ENCODE peak calls at places on chromosomes 12 and 14, in four cellular contexts. G is A549, K is GM12878, V is HepG2. Y is an unnamed sample.

GRCh38 chr14:64095620-64096019 is 198.6 kb downstream of the ESR2 start:
- DNase-seq in K (no peak), G (no peak), V (no peak), Y (no peak)

GRCh38 chr14:53534841-53535240 is 381.7 kb upstream of the DDHD1 start:
- DNase-seq in V (no peak), K (no peak), G (no peak), Y (no peak)

GRCh38 chr14:45947785-45948184 is 694.8 kb upstream of the MIS18BP1 start:
- DNase-seq in K (no peak), V (no peak), G (no peak), Y (no peak)

GRCh38 chr12:89661706-89662330 is 46.8 kb downstream of the ATP2B1 start:
- DNase-seq in V (no peak), G (no peak), K (no peak), Y (no peak)

GRCh38 chr14:103008126-103008525 is 49.2 kb downstream of the CDC42BPB start:
- DNase-seq in G (no peak), K (no peak), V (no peak), Y (no peak)

GRCh38 chr12:7787574-7788315 is 1.5 kb upstream of the NANOG start:
- DNase-seq in V (peak; percentile 9), G (no peak), K (no peak), Y (no peak)

GRCh38 chr12:64707362-64707761 is 51.8 kb downstream of the GNS start:
- DNase-seq in G (no peak), V (no peak), K (no peak), Y (no peak)

GRCh38 chr12:83996671-83997070 is 915.9 kb downstream of the SLC6A15 start:
- DNase-seq in K (no peak), V (no peak), G (no peak), Y (no peak)

GRCh38 chr12:68510394-68510793 is 100.3 kb upstream of the RAP1B start:
- DNase-seq in V (no peak), G (no peak), K (no peak), Y (no peak)

GRCh38 chr14:53399057-53399456 is 245.9 kb upstream of the DDHD1 start:
- DNase-seq in K (no peak), V (no peak), G (peak; percentile 24), Y (peak; percentile 1)

GRCh38 chr12:90100619-90101018 is 392.0 kb upstream of the ATP2B1 start:
- DNase-seq in G (no peak), V (no peak), K (no peak), Y (no peak)

GRCh38 chr12:32261638-32262037 is 137.7 kb upstream of the FGD4 start:
- DNase-seq in K (no peak), G (peak; percentile 53), V (peak; percentile 8), Y (no peak)

GRCh38 chr12:52568111-52568510 is 5.5 kb downstream of the KRT74 start:
- DNase-seq in K (no peak), V (no peak), G (no peak), Y (no peak)

GRCh38 chr12:68036642-68037041 is 47.4 kb downstream of the IFNG-AS1 start:
- DNase-seq in K (no peak), G (no peak), V (no peak), Y (no peak)

GRCh38 chr14:21300892-21301291 is 21.0 kb downstream of the RPGRIP1 start:
- DNase-seq in G (no peak), V (no peak), K (no peak), Y (peak; percentile 10)

GRCh38 chr12:125246346-125246656 is 181.1 kb downstream of the AACS start:
- DNase-seq in G (no peak), V (no peak), K (no peak), Y (no peak)

GRCh38 chr12:95829395-95829794 is 29.4 kb upstream of the SNRPF start:
- DNase-seq in V (peak; percentile 21), K (no peak), G (no peak), Y (no peak)

GRCh38 chr14:64663174-64663573 is 41.0 kb upstream of the PLEKHG3 start:
- DNase-seq in V (no peak), G (no peak), K (no peak), Y (no peak)

GRCh38 chr14:93072659-93073365 is 42.9 kb downstream of the ITPK1 start:
- DNase-seq in V (no peak), G (no peak), K (peak; percentile 48), Y (no peak)

GRCh38 chr14:41280745-41281144 is 325.9 kb upstream of the LRFN5 start:
- DNase-seq in K (no peak), G (peak; percentile 4), V (no peak), Y (no peak)

GRCh38 chr12:124914392-124915248 is at the start of gene UBC:
- DNase-seq in V (peak; percentile 76), K (no peak), G (peak; percentile 97), Y (peak; percentile 84)

GRCh38 chr14:90403065-90403464 is 6.2 kb downstream of the CALM1 start:
- DNase-seq in V (no peak), G (no peak), K (no peak), Y (no peak)

GRCh38 chr14:104091927-104092771 is 6.6 kb downstream of the ASPG start:
- DNase-seq in G (no peak), K (no peak), V (no peak), Y (no peak)

GRCh38 chr12:48996794-48997718 is 2.1 kb downstream of the DDN start:
- DNase-seq in G (peak; percentile 83), K (no peak), V (peak; percentile 65), Y (peak; percentile 88)

GRCh38 chr14:79659995-79660975 is 551.0 kb downstream of the DIO2 start:
- DNase-seq in K (peak; percentile 40), V (no peak), G (no peak), Y (no peak)

GRCh38 chr12:121926874-121927706 is 8.7 kb downstream of the CFAP251 start:
- DNase-seq in G (no peak), V (no peak), K (peak; percentile 33), Y (no peak)

GRCh38 chr14:79596531-79596930 is 614.8 kb downstream of the DIO2 start:
- DNase-seq in V (no peak), G (peak; percentile 47), K (no peak), Y (no peak)

GRCh38 chr12:57236925-57237652 is 7.6 kb downstream of the SHMT2 start:
- DNase-seq in G (no peak), V (no peak), K (no peak), Y (no peak)

GRCh38 chr12:124328116-124328515 is 33.2 kb downstream of the RFLNA start:
- DNase-seq in K (no peak), G (no peak), V (no peak), Y (no peak)

GRCh38 chr12:107439101-107439738 is 246.4 kb upstream of the PWP1 start:
- DNase-seq in G (no peak), V (no peak), K (no peak), Y (no peak)

GRCh38 chr12:14773685-14774073 is 29.6 kb downstream of the WBP11 start:
- DNase-seq in K (peak; percentile 48), V (no peak), G (no peak), Y (no peak)

GRCh38 chr14:60648169-60648933 is 926 bp downstream of the SIX1 start:
- DNase-seq in K (no peak), V (no peak), G (peak; percentile 41), Y (peak; percentile 43)

GRCh38 chr14:70779667-70780066 is 29.6 kb downstream of the MAP3K9 start:
- DNase-seq in G (no peak), K (no peak), V (no peak), Y (no peak)

GRCh38 chr14:94158239-94158888 is 15.8 kb upstream of the PPP4R4 start:
- DNase-seq in G (no peak), K (no peak), V (no peak), Y (no peak)

DNA sequence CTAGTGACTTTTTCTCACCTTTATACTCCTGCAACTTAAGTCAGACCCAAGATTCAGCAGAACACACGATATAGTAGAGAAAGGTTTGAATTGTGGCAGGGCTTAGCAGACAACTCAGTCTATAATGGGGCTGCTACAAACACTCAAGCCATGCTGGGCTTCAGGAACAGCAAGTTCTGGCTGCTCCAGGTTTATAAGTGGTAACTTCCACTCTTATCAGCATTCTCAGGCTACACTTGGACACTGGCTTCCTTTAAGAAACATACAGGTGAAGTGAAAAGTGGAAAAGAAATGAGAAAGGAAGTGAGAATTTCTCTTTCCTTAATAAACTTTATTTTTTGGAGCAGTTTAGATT is 21.7 kb downstream of the PLEKHD1 start:
- DNase-seq in K (no peak), G (no peak), V (no peak), Y (no peak)
- TF ChIP-seq SMC3 in K (no peak), G (no peak), V (no peak), Y (no peak)

GRCh38 chr12:6338955-6339761 is 2.7 kb downstream of the TNFRSF1A start:
- DNase-seq in V (no peak), G (no peak), K (no peak), Y (no peak)

GRCh38 chr12:6337958-6338406 is 3.9 kb downstream of the TNFRSF1A start:
- DNase-seq in K (no peak), V (peak; percentile 30), G (peak; percentile 83), Y (no peak)

GRCh38 chr12:6336079-6336858 is 5.6 kb downstream of the TNFRSF1A start:
- DNase-seq in G (peak; percentile 99), K (no peak), V (peak; percentile 94), Y (peak; percentile 83)

GRCh38 chr12:6335451-6336078 is 6.3 kb downstream of the TNFRSF1A start:
- DNase-seq in V (peak; percentile 90), G (peak; percentile 88), K (peak; percentile 60), Y (peak; percentile 54)

GRCh38 chr12:6336859-6337744 is 4.8 kb downstream of the TNFRSF1A start:
- DNase-seq in V (no peak), G (no peak), K (no peak), Y (peak; percentile 73)
- TF ChIP-seq MYC in V (no peak), G (no peak), K (no peak), Y (no peak)

DNA sequence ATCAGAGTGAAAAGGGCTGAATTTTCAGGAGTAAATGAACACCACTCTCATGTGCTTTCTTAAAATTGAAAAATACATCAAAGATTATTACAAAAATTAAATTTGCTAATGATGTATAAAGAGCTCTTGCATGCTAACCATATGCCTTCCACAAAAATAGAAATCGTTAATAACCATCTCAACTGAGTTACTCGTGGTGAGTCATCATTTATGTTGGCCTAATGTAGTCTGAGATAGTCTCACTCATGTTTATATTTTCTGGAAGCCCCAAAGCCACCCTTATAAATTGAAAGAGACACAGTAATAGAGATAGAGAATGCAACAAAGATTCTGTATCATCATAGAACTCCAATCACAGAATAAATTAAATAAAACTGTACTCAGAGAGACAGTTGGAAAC is 131.2 kb downstream of the KCNH5 start:
- DNase-seq in K (no peak), G (no peak), V (no peak), Y (no peak)
- TF ChIP-seq SMC3 in K (no peak), G (no peak), V (no peak), Y (no peak)

GRCh38 chr12:20474443-20474842 is 106.1 kb downstream of the PDE3A start:
- DNase-seq in K (no peak), G (no peak), V (no peak), Y (no peak)
- TF ChIP-seq MYC in K (no peak), G (no peak), V (no peak), Y (no peak)

GRCh38 chr12:108833355-108833733 is 24.0 kb downstream of the SSH1 start:
- DNase-seq in V (no peak), G (peak; percentile 79), K (no peak), Y (no peak)
- TF ChIP-seq SMC3 in V (no peak), G (no peak), K (no peak), Y (no peak)

GRCh38 chr12:16155938-16156337 is 121.5 kb downstream of the SLC15A5 start:
- DNase-seq in V (no peak), K (no peak), G (no peak), Y (peak; percentile 0)
- TF ChIP-seq MYC in V (no peak), K (no peak), G (no peak), Y (no peak)

GRCh38 chr12:29676676-29677075 is 107.1 kb downstream of the TMTC1 start:
- DNase-seq in V (no peak), G (no peak), K (no peak), Y (no peak)
- TF ChIP-seq SMC3 in V (no peak), G (no peak), K (no peak), Y (no peak)